ENCODE peak calls at places on chromosomes 6 and 20, in six cellular contexts. One of them, this sample, is unnamed.

GRCh38 chr6:16985484-16986284 is 116.2 kb upstream of the STMND1 start:
- DNase-seq in RWPE1: peak
- DNase-seq in body of pancreas: no peak
- DNase-seq in IMR-90: peak
- DNase-seq in AG04450: peak
- DNase-seq in CD4-positive, alpha-beta T cell: no peak
- DNase-seq in this sample: no peak

GRCh38 chr6:44537306-44538049 is 150.0 kb downstream of the CDC5L start:
- DNase-seq in RWPE1: no peak
- DNase-seq in body of pancreas: no peak
- DNase-seq in IMR-90: no peak
- DNase-seq in AG04450: no peak
- DNase-seq in CD4-positive, alpha-beta T cell: no peak
- DNase-seq in this sample: no peak

GRCh38 chr6:4774715-4775590 is 1.3 kb upstream of the CDYL start:
- DNase-seq in RWPE1: no peak
- DNase-seq in body of pancreas: peak
- DNase-seq in IMR-90: no peak
- DNase-seq in AG04450: no peak
- DNase-seq in CD4-positive, alpha-beta T cell: peak
- DNase-seq in this sample: peak

GRCh38 chr6:17714879-17715860 is 8.4 kb upstream of the NUP153 start:
- DNase-seq in RWPE1: peak
- DNase-seq in body of pancreas: no peak
- DNase-seq in IMR-90: peak
- DNase-seq in AG04450: peak
- DNase-seq in CD4-positive, alpha-beta T cell: no peak
- DNase-seq in this sample: no peak

GRCh38 chr6:45843848-45844521 is 171.7 kb downstream of the CLIC5 start:
- DNase-seq in RWPE1: no peak
- DNase-seq in body of pancreas: no peak
- DNase-seq in IMR-90: no peak
- DNase-seq in AG04450: no peak
- DNase-seq in CD4-positive, alpha-beta T cell: no peak
- DNase-seq in this sample: no peak

GRCh38 chr6:130755368-130756034 is 71.7 kb upstream of the SMLR1 start:
- DNase-seq in RWPE1: no peak
- DNase-seq in body of pancreas: no peak
- DNase-seq in IMR-90: no peak
- DNase-seq in AG04450: no peak
- DNase-seq in CD4-positive, alpha-beta T cell: no peak
- DNase-seq in this sample: no peak

GRCh38 chr6:33663028-33663427 is 41.9 kb downstream of the ITPR3 start:
- DNase-seq in RWPE1: no peak
- DNase-seq in body of pancreas: no peak
- DNase-seq in IMR-90: no peak
- DNase-seq in AG04450: no peak
- DNase-seq in CD4-positive, alpha-beta T cell: no peak
- DNase-seq in this sample: no peak

GRCh38 chr6:140083375-140083774 is 708.9 kb upstream of the CITED2 start:
- DNase-seq in RWPE1: no peak
- DNase-seq in body of pancreas: peak
- DNase-seq in IMR-90: no peak
- DNase-seq in AG04450: no peak
- DNase-seq in CD4-positive, alpha-beta T cell: no peak
- DNase-seq in this sample: no peak

GRCh38 chr6:87826376-87826775 is 124.3 kb upstream of the AKIRIN2 start:
- DNase-seq in RWPE1: no peak
- DNase-seq in body of pancreas: no peak
- DNase-seq in IMR-90: peak
- DNase-seq in AG04450: no peak
- DNase-seq in CD4-positive, alpha-beta T cell: no peak
- DNase-seq in this sample: no peak

GRCh38 chr20:36950432-36951197 is 893 bp downstream of the SAMHD1 start:
- DNase-seq in RWPE1: peak
- DNase-seq in body of pancreas: peak
- DNase-seq in IMR-90: peak
- DNase-seq in AG04450: no peak
- DNase-seq in CD4-positive, alpha-beta T cell: no peak
- DNase-seq in this sample: peak

GRCh38 chr6:10268661-10269060 is 146.2 kb downstream of the TFAP2A start:
- DNase-seq in RWPE1: no peak
- DNase-seq in body of pancreas: no peak
- DNase-seq in IMR-90: no peak
- DNase-seq in AG04450: no peak
- DNase-seq in CD4-positive, alpha-beta T cell: no peak
- DNase-seq in this sample: no peak

GRCh38 chr6:45441811-45442453 is 64.2 kb upstream of the SUPT3H start:
- DNase-seq in RWPE1: no peak
- DNase-seq in body of pancreas: no peak
- DNase-seq in IMR-90: peak
- DNase-seq in AG04450: no peak
- DNase-seq in CD4-positive, alpha-beta T cell: no peak
- DNase-seq in this sample: no peak

GRCh38 chr6:89385156-89385667 is 26.9 kb downstream of the RRAGD start:
- DNase-seq in RWPE1: peak
- DNase-seq in body of pancreas: no peak
- DNase-seq in IMR-90: no peak
- DNase-seq in AG04450: no peak
- DNase-seq in CD4-positive, alpha-beta T cell: no peak
- DNase-seq in this sample: no peak

GRCh38 chr6:16769131-16769985 is 8.1 kb upstream of the ATXN1 start:
- DNase-seq in RWPE1: peak
- DNase-seq in body of pancreas: peak
- DNase-seq in IMR-90: peak
- DNase-seq in AG04450: no peak
- DNase-seq in CD4-positive, alpha-beta T cell: peak
- DNase-seq in this sample: no peak

GRCh38 chr20:19265646-19266374 is 53.4 kb downstream of the SLC24A3 start:
- DNase-seq in RWPE1: peak
- DNase-seq in body of pancreas: no peak
- DNase-seq in IMR-90: no peak
- DNase-seq in AG04450: no peak
- DNase-seq in CD4-positive, alpha-beta T cell: no peak
- DNase-seq in this sample: no peak

GRCh38 chr6:130371921-130372320 is 6.1 kb downstream of the TMEM200A start:
- DNase-seq in RWPE1: no peak
- DNase-seq in body of pancreas: no peak
- DNase-seq in IMR-90: no peak
- DNase-seq in AG04450: no peak
- DNase-seq in CD4-positive, alpha-beta T cell: no peak
- DNase-seq in this sample: no peak

GRCh38 chr6:46419576-46420002 is 71.7 kb downstream of the RCAN2 start:
- DNase-seq in RWPE1: peak
- DNase-seq in body of pancreas: peak
- DNase-seq in IMR-90: peak
- DNase-seq in AG04450: peak
- DNase-seq in CD4-positive, alpha-beta T cell: no peak
- DNase-seq in this sample: no peak

GRCh38 chr6:79173378-79173777 is 61.1 kb downstream of the HMGN3 start:
- DNase-seq in RWPE1: no peak
- DNase-seq in body of pancreas: no peak
- DNase-seq in IMR-90: no peak
- DNase-seq in AG04450: no peak
- DNase-seq in CD4-positive, alpha-beta T cell: no peak
- DNase-seq in this sample: no peak

GRCh38 chr6:21856096-21856825 is 262.7 kb downstream of the SOX4 start:
- DNase-seq in RWPE1: peak
- DNase-seq in body of pancreas: no peak
- DNase-seq in IMR-90: peak
- DNase-seq in AG04450: peak
- DNase-seq in CD4-positive, alpha-beta T cell: no peak
- DNase-seq in this sample: no peak

GRCh38 chr20:1657556-1658334 is at the start of gene SIRPG:
- DNase-seq in RWPE1: no peak
- DNase-seq in body of pancreas: no peak
- DNase-seq in IMR-90: no peak
- DNase-seq in AG04450: no peak
- DNase-seq in CD4-positive, alpha-beta T cell: no peak
- DNase-seq in this sample: no peak

GRCh38 chr6:158910484-158911075 is 89.4 kb downstream of the RSPH3 start:
- DNase-seq in RWPE1: peak
- DNase-seq in body of pancreas: peak
- DNase-seq in IMR-90: no peak
- DNase-seq in AG04450: no peak
- DNase-seq in CD4-positive, alpha-beta T cell: no peak
- DNase-seq in this sample: no peak

GRCh38 chr20:1874534-1875168 is 20.6 kb upstream of the SIRPA start:
- DNase-seq in RWPE1: no peak
- DNase-seq in body of pancreas: no peak
- DNase-seq in IMR-90: peak
- DNase-seq in AG04450: no peak
- DNase-seq in CD4-positive, alpha-beta T cell: no peak
- DNase-seq in this sample: no peak

GRCh38 chr6:108655840-108656650 is 95.3 kb downstream of the FOXO3 start:
- DNase-seq in RWPE1: no peak
- DNase-seq in body of pancreas: no peak
- DNase-seq in IMR-90: peak
- DNase-seq in AG04450: peak
- DNase-seq in CD4-positive, alpha-beta T cell: no peak
- DNase-seq in this sample: no peak

GRCh38 chr6:161374971-161375873 is 101.4 kb upstream of the AGPAT4 start:
- DNase-seq in RWPE1: peak
- DNase-seq in body of pancreas: peak
- DNase-seq in IMR-90: no peak
- DNase-seq in AG04450: no peak
- DNase-seq in CD4-positive, alpha-beta T cell: no peak
- DNase-seq in this sample: no peak

GRCh38 chr20:18394363-18394762 is 72.5 kb downstream of the DZANK1 start:
- DNase-seq in RWPE1: no peak
- DNase-seq in body of pancreas: no peak
- DNase-seq in IMR-90: no peak
- DNase-seq in AG04450: no peak
- DNase-seq in CD4-positive, alpha-beta T cell: no peak
- DNase-seq in this sample: no peak

DNA sequence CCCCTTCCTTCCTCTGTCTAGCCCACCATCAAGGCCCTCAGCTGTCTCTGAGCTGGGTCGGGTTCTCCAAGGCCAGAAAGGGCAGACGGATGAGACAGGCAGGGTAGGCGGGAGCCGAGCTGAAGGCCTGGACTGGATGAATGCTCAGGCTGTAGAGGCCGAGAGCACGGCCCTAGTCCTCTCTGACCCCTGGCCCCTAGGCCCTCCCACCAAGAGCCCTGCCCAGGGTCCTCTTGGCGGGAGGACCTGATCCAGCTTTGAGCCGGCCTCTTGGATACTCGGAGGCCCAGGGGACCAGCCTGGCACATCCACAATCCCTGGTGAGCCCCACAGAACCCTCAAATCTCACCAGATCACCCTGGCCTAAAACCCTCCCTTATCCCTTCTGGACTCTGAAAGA is 8.2 kb downstream of the ADISSP start:
- DNase-seq in RWPE1: no peak
- DNase-seq in body of pancreas: no peak
- DNase-seq in IMR-90: no peak
- DNase-seq in AG04450: no peak
- DNase-seq in CD4-positive, alpha-beta T cell: no peak
- DNase-seq in this sample: no peak
- H3K27ac ChIP-seq in RWPE1: peak
- H3K27ac ChIP-seq in body of pancreas: no peak
- H3K27ac ChIP-seq in IMR-90: no peak
- H3K27ac ChIP-seq in AG04450: no peak
- H3K27ac ChIP-seq in CD4-positive, alpha-beta T cell: no peak
- H3K27ac ChIP-seq in this sample: peak

GRCh38 chr6:56819604-56820003 is 135.3 kb upstream of the BEND6 start:
- DNase-seq in RWPE1: no peak
- DNase-seq in body of pancreas: no peak
- DNase-seq in IMR-90: no peak
- DNase-seq in AG04450: no peak
- DNase-seq in CD4-positive, alpha-beta T cell: no peak
- DNase-seq in this sample: no peak

GRCh38 chr6:56815436-56815835 is 139.5 kb upstream of the BEND6 start:
- DNase-seq in RWPE1: no peak
- DNase-seq in body of pancreas: no peak
- DNase-seq in IMR-90: no peak
- DNase-seq in AG04450: no peak
- DNase-seq in CD4-positive, alpha-beta T cell: no peak
- DNase-seq in this sample: no peak

GRCh38 chr6:56814308-56814707 is 140.6 kb upstream of the BEND6 start:
- DNase-seq in RWPE1: no peak
- DNase-seq in body of pancreas: no peak
- DNase-seq in IMR-90: no peak
- DNase-seq in AG04450: no peak
- DNase-seq in CD4-positive, alpha-beta T cell: no peak
- DNase-seq in this sample: no peak

GRCh38 chr6:56814802-56815201 is 140.1 kb upstream of the BEND6 start:
- DNase-seq in RWPE1: no peak
- DNase-seq in body of pancreas: no peak
- DNase-seq in IMR-90: no peak
- DNase-seq in AG04450: no peak
- DNase-seq in CD4-positive, alpha-beta T cell: no peak
- DNase-seq in this sample: no peak

DNA sequence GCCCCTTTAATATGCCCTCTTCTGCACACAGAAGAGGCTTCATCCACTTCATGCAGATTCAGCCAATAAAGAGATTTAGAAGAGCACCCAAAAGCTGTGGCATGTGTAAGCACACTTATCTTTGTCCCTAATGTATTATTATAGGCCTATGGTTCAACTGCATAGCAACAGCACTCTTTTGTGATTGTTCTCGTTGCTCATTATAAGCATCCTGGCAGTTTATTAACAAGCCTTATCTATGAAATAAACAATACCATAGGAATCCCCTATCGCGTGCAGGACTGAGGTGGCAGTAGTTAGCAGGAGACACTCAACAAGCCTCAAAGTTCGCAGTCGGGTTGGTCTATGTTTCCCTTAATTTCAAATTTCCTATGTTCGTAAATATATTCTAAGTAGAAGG is 138.5 kb upstream of the BEND6 start:
- DNase-seq in RWPE1: no peak
- DNase-seq in body of pancreas: no peak
- DNase-seq in IMR-90: no peak
- DNase-seq in AG04450: no peak
- DNase-seq in CD4-positive, alpha-beta T cell: no peak
- DNase-seq in this sample: no peak
- H3K27ac ChIP-seq in RWPE1: no peak
- H3K27ac ChIP-seq in body of pancreas: no peak
- H3K27ac ChIP-seq in IMR-90: no peak
- H3K27ac ChIP-seq in AG04450: no peak
- H3K27ac ChIP-seq in CD4-positive, alpha-beta T cell: no peak
- H3K27ac ChIP-seq in this sample: peak

GRCh38 chr20:24040896-24041459 is 52.4 kb upstream of the GGTLC1 start:
- DNase-seq in RWPE1: no peak
- DNase-seq in body of pancreas: no peak
- DNase-seq in IMR-90: no peak
- DNase-seq in AG04450: no peak
- DNase-seq in CD4-positive, alpha-beta T cell: no peak
- DNase-seq in this sample: no peak
- H3K27ac ChIP-seq in RWPE1: no peak
- H3K27ac ChIP-seq in body of pancreas: no peak
- H3K27ac ChIP-seq in IMR-90: no peak
- H3K27ac ChIP-seq in AG04450: no peak
- H3K27ac ChIP-seq in CD4-positive, alpha-beta T cell: no peak
- H3K27ac ChIP-seq in this sample: no peak

DNA sequence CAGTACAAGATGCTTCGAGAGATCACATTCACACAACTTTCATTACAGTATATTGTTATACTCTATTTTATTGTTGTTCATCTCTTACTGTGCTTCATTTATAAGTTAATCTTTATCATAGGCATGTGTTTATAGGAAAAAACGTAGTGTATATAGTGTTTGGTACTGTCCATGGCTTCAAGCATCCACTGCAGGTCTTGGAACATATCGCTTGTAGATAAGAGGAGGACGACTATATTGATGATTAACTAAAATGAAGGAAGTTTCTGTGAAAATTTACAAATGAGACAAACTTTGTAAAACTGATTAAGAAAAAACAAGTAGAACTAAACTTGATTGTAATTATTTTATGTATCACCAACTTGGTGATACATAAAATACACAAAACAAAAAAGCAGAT is 98.5 kb downstream of the QKI start:
- DNase-seq in RWPE1: no peak
- DNase-seq in body of pancreas: no peak
- DNase-seq in IMR-90: no peak
- DNase-seq in AG04450: no peak
- DNase-seq in CD4-positive, alpha-beta T cell: no peak
- DNase-seq in this sample: no peak
- H3K27ac ChIP-seq in RWPE1: no peak
- H3K27ac ChIP-seq in body of pancreas: no peak
- H3K27ac ChIP-seq in IMR-90: no peak
- H3K27ac ChIP-seq in AG04450: no peak
- H3K27ac ChIP-seq in CD4-positive, alpha-beta T cell: no peak
- H3K27ac ChIP-seq in this sample: no peak